ENCODE peak calls at places on chromosomes 11 and 22, in nine cellular contexts. X is GM13977; K is CD4-positive, CD25-positive, alpha-beta regulatory T cell; P is aorta; R is HCT116; Q is naive thymus-derived CD8-positive, alpha-beta T cell; A is ELR; G is astrocyte of the hippocampus; B is heart right ventricle. V is an unnamed sample.

GRCh38 chr11:3109921-3110706 is 52.9 kb upstream of the CARS1 start:
- DNase-seq in X (peak; percentile 74), K (no peak), P (peak; percentile 84), R (peak; percentile 37), Q (peak; percentile 46), A (peak; percentile 59), G (peak; percentile 41), B (peak; percentile 45), V (no peak)

GRCh38 chr11:47233989-47234668 is 14.5 kb downstream of the ACP2 start:
- DNase-seq in X (no peak), K (no peak), P (no peak), R (no peak), Q (no peak), A (peak; percentile 93), G (peak; percentile 65), B (peak; percentile 25), V (no peak)

GRCh38 chr11:62545437-62546243 is 966 bp downstream of the AHNAK start:
- DNase-seq in X (no peak), K (no peak), P (peak; percentile 99), R (peak; percentile 75), Q (peak; percentile 35), A (peak; percentile 94), G (peak; percentile 99), B (peak; percentile 97), V (no peak)

GRCh38 chr22:45096256-45096907 is 67.3 kb upstream of the NUP50 start:
- DNase-seq in X (peak; percentile 87), K (peak; percentile 19), P (peak; percentile 67), R (peak; percentile 47), Q (peak; percentile 25), A (peak; percentile 69), G (peak; percentile 85), B (no peak), V (no peak)

GRCh38 chr11:46246514-46246913 is 30.9 kb upstream of the CREB3L1 start:
- DNase-seq in X (no peak), K (no peak), P (no peak), R (no peak), Q (no peak), A (no peak), G (peak; percentile 29), B (no peak), V (no peak)

GRCh38 chr11:16191212-16191851 is 165.0 kb downstream of the SOX6 start:
- DNase-seq in X (no peak), K (no peak), P (no peak), R (no peak), Q (no peak), A (no peak), G (no peak), B (no peak), V (no peak)

GRCh38 chr11:111253630-111254029 is 8.1 kb downstream of the POU2AF2 start:
- DNase-seq in X (no peak), K (no peak), P (no peak), R (no peak), Q (no peak), A (no peak), G (no peak), B (no peak), V (no peak)

GRCh38 chr11:133906746-133907145 is 50.0 kb downstream of the IGSF9B start:
- DNase-seq in X (no peak), K (no peak), P (peak; percentile 57), R (no peak), Q (no peak), A (no peak), G (no peak), B (no peak), V (no peak)

GRCh38 chr11:75840560-75840959 is 25.6 kb downstream of the UVRAG start:
- DNase-seq in X (no peak), K (no peak), P (no peak), R (no peak), Q (no peak), A (no peak), G (peak; percentile 10), B (no peak), V (no peak)

GRCh38 chr11:33912405-33913361 is 20.8 kb upstream of the LMO2 start:
- DNase-seq in X (peak; percentile 65), K (no peak), P (no peak), R (peak; percentile 10), Q (no peak), A (peak; percentile 93), G (peak; percentile 72), B (no peak), V (peak; percentile 75)

GRCh38 chr11:59857444-59858434 is 8.5 kb downstream of the TCN1 start:
- DNase-seq in X (no peak), K (no peak), P (no peak), R (peak; percentile 71), Q (no peak), A (peak; percentile 73), G (peak; percentile 20), B (no peak), V (peak; percentile 41)

GRCh38 chr11:65442952-65443351 is 20.4 kb downstream of the NEAT1 start:
- DNase-seq in X (no peak), K (no peak), P (no peak), R (no peak), Q (no peak), A (peak; percentile 7), G (peak; percentile 41), B (no peak), V (no peak)

GRCh38 chr11:89235976-89236375 is 58.3 kb downstream of the TYR start:
- DNase-seq in X (no peak), K (no peak), P (no peak), R (no peak), Q (no peak), A (no peak), G (peak; percentile 54), B (no peak), V (no peak)

GRCh38 chr11:119696378-119697157 is 32.4 kb downstream of the NECTIN1 start:
- DNase-seq in X (no peak), K (no peak), P (no peak), R (no peak), Q (no peak), A (no peak), G (no peak), B (no peak), V (peak; percentile 98)

GRCh38 chr22:36692280-36692679 is 11.3 kb downstream of the CACNG2 start:
- DNase-seq in X (no peak), K (no peak), P (no peak), R (no peak), Q (no peak), A (no peak), G (no peak), B (no peak), V (no peak)

GRCh38 chr11:33930317-33931021 is 38.6 kb upstream of the LMO2 start:
- DNase-seq in X (no peak), K (no peak), P (no peak), R (no peak), Q (no peak), A (no peak), G (no peak), B (no peak), V (no peak)

GRCh38 chr11:124865181-124865901 is at the start of gene ROBO3:
- DNase-seq in X (no peak), K (no peak), P (no peak), R (no peak), Q (no peak), A (no peak), G (peak; percentile 39), B (no peak), V (no peak)

GRCh38 chr22:44024288-44024908 is at the start of gene PARVB:
- DNase-seq in X (peak; percentile 55), K (no peak), P (peak; percentile 80), R (no peak), Q (no peak), A (peak; percentile 49), G (peak; percentile 52), B (peak; percentile 59), V (no peak)

GRCh38 chr11:32297629-32298028 is 137.7 kb downstream of the WT1 start:
- DNase-seq in X (peak; percentile 38), K (peak; percentile 5), P (no peak), R (peak; percentile 31), Q (peak; percentile 7), A (peak; percentile 72), G (peak; percentile 36), B (no peak), V (no peak)

GRCh38 chr11:116847612-116848011 is 10.2 kb upstream of the APOA1 start:
- DNase-seq in X (no peak), K (no peak), P (no peak), R (no peak), Q (no peak), A (no peak), G (no peak), B (no peak), V (no peak)

GRCh38 chr11:112118176-112118575 is 31.5 kb downstream of the SDHD start:
- DNase-seq in X (no peak), K (no peak), P (no peak), R (no peak), Q (no peak), A (no peak), G (no peak), B (no peak), V (no peak)

GRCh38 chr22:43000441-43001175 is 14.3 kb downstream of the PACSIN2 start:
- DNase-seq in X (peak; percentile 43), K (no peak), P (peak; percentile 75), R (no peak), Q (no peak), A (peak; percentile 52), G (no peak), B (no peak), V (no peak)

GRCh38 chr22:50612715-50613221 is 12.2 kb downstream of the MAPK8IP2 start:
- DNase-seq in X (peak; percentile 75), K (no peak), P (no peak), R (no peak), Q (no peak), A (no peak), G (no peak), B (no peak), V (no peak)

GRCh38 chr11:72781313-72782080 is 12.3 kb downstream of the STARD10 start:
- DNase-seq in X (peak; percentile 89), K (peak; percentile 47), P (peak; percentile 85), R (no peak), Q (peak; percentile 56), A (peak; percentile 22), G (peak; percentile 60), B (peak; percentile 51), V (no peak)

V was measured in epithelial cell of prostate.